ENCODE peak calls at places on chromosomes 1 and 21, in ten cellular contexts. S, T, D, J, K, F, N, A, Y and E are unnamed samples.
A peak's percentile ranks its signal among the peaks of the same experiment; 100 is the strongest.

GRCh38 chr1:97943354-97943753 is 22.5 kb upstream of the DPYD start:
- DNase-seq in S (no peak), T (no peak), D (peak; percentile 34), J (peak; percentile 73), K (no peak), F (no peak), N (no peak), A (no peak), Y (no peak), E (no peak)

GRCh38 chr1:180247061-180247460 is 17.0 kb downstream of the LHX4 start:
- DNase-seq in S (no peak), T (no peak), D (no peak), J (no peak), K (no peak), F (no peak), N (no peak), A (no peak), Y (no peak), E (no peak)

GRCh38 chr21:15088483-15088882 is 23.7 kb upstream of the NRIP1 start:
- DNase-seq in S (no peak), T (no peak), D (no peak), J (no peak), K (no peak), F (no peak), N (no peak), A (no peak), Y (no peak), E (no peak)

GRCh38 chr1:169103002-169103401 is 3.5 kb upstream of the ATP1B1 start:
- DNase-seq in S (no peak), T (no peak), D (no peak), J (no peak), K (no peak), F (no peak), N (no peak), A (no peak), Y (no peak), E (no peak)

GRCh38 chr1:55882931-55883330 is 667.8 kb upstream of the USP24 start:
- DNase-seq in S (no peak), T (no peak), D (peak; percentile 64), J (no peak), K (no peak), F (no peak), N (no peak), A (no peak), Y (no peak), E (no peak)

GRCh38 chr1:179079113-179079761 is 2.6 kb upstream of the TOR3A start:
- DNase-seq in S (no peak), T (peak; percentile 59), D (peak; percentile 85), J (peak; percentile 89), K (peak; percentile 77), F (peak; percentile 45), N (no peak), A (no peak), Y (no peak), E (peak; percentile 72)

GRCh38 chr1:100499412-100499811 is 38.5 kb upstream of the GPR88 start:
- DNase-seq in S (no peak), T (no peak), D (no peak), J (no peak), K (no peak), F (no peak), N (no peak), A (no peak), Y (no peak), E (no peak)

GRCh38 chr1:111183681-111184080 is 16.8 kb downstream of the DENND2D start:
- DNase-seq in S (no peak), T (no peak), D (no peak), J (no peak), K (no peak), F (no peak), N (no peak), A (no peak), Y (no peak), E (no peak)

GRCh38 chr1:222786107-222786506 is 28.7 kb upstream of the DISP1 start:
- DNase-seq in S (no peak), T (no peak), D (no peak), J (peak; percentile 60), K (no peak), F (no peak), N (no peak), A (no peak), Y (no peak), E (no peak)

GRCh38 chr1:201582977-201583376 is 44.0 kb downstream of the NAV1 start:
- DNase-seq in S (no peak), T (no peak), D (no peak), J (no peak), K (no peak), F (no peak), N (peak; percentile 40), A (no peak), Y (peak; percentile 51), E (no peak)

GRCh38 chr1:31621872-31622730 is 4.6 kb downstream of the HCRTR1 start:
- DNase-seq in S (no peak), T (no peak), D (no peak), J (no peak), K (peak; percentile 40), F (no peak), N (peak; percentile 63), A (no peak), Y (no peak), E (no peak)

GRCh38 chr21:36203603-36203889 is 46.9 kb downstream of the DOP1B start:
- DNase-seq in S (no peak), T (no peak), D (peak; percentile 75), J (peak; percentile 64), K (peak; percentile 71), F (no peak), N (no peak), A (no peak), Y (no peak), E (no peak)

GRCh38 chr1:6858586-6858985 is 73.3 kb downstream of the CAMTA1 start:
- DNase-seq in S (no peak), T (no peak), D (no peak), J (no peak), K (no peak), F (no peak), N (no peak), A (no peak), Y (no peak), E (no peak)

GRCh38 chr1:210698661-210699060 is 370.0 kb downstream of the HHAT start:
- DNase-seq in S (no peak), T (no peak), D (no peak), J (no peak), K (no peak), F (no peak), N (no peak), A (no peak), Y (no peak), E (no peak)
- TF ChIP-seq CTCF in S (no peak), T (no peak), D (no peak), J (no peak), K (no peak), F (no peak), N (no peak), A (no peak), Y (no peak), E (no peak)

GRCh38 chr1:154856544-154856943 is 13.5 kb downstream of the KCNN3 start:
- DNase-seq in S (no peak), T (no peak), D (no peak), J (no peak), K (no peak), F (no peak), N (no peak), A (no peak), Y (no peak), E (no peak)

GRCh38 chr1:154852845-154853244 is 17.2 kb downstream of the KCNN3 start:
- DNase-seq in S (no peak), T (no peak), D (no peak), J (no peak), K (no peak), F (no peak), N (no peak), A (no peak), Y (no peak), E (no peak)

GRCh38 chr1:154856049-154856448 is 14.0 kb downstream of the KCNN3 start:
- DNase-seq in S (no peak), T (no peak), D (no peak), J (no peak), K (no peak), F (no peak), N (no peak), A (no peak), Y (no peak), E (no peak)

GRCh38 chr1:154857022-154857421 is 13.1 kb downstream of the KCNN3 start:
- DNase-seq in S (no peak), T (no peak), D (no peak), J (no peak), K (no peak), F (no peak), N (no peak), A (no peak), Y (no peak), E (no peak)

GRCh38 chr1:154855186-154855585 is 14.9 kb downstream of the KCNN3 start:
- DNase-seq in S (no peak), T (no peak), D (no peak), J (no peak), K (no peak), F (no peak), N (no peak), A (no peak), Y (no peak), E (no peak)
- TF ChIP-seq CTCF in S (no peak), T (no peak), D (no peak), J (no peak), K (no peak), F (no peak), N (no peak), A (no peak), Y (no peak), E (no peak)

GRCh38 chr1:56978819-56979218 is 13.0 kb upstream of the C8B start:
- DNase-seq in S (no peak), T (no peak), D (no peak), J (no peak), K (no peak), F (no peak), N (no peak), A (no peak), Y (no peak), E (no peak)

GRCh38 chr1:56973898-56974752 is 8.3 kb upstream of the C8B start:
- DNase-seq in S (no peak), T (no peak), D (no peak), J (no peak), K (no peak), F (no peak), N (no peak), A (no peak), Y (no peak), E (no peak)

GRCh38 chr1:56972971-56973370 is 7.2 kb upstream of the C8B start:
- DNase-seq in S (no peak), T (no peak), D (no peak), J (no peak), K (no peak), F (no peak), N (no peak), A (no peak), Y (no peak), E (no peak)

GRCh38 chr1:56975446-56975845 is 9.6 kb upstream of the C8B start:
- DNase-seq in S (no peak), T (no peak), D (no peak), J (no peak), K (no peak), F (no peak), N (no peak), A (no peak), Y (no peak), E (no peak)

GRCh38 chr1:56977910-56978309 is 12.1 kb upstream of the C8B start:
- DNase-seq in S (no peak), T (no peak), D (no peak), J (peak; percentile 9), K (no peak), F (no peak), N (no peak), A (no peak), Y (no peak), E (no peak)
- TF ChIP-seq CTCF in S (no peak), T (no peak), D (peak; percentile 13), J (no peak), K (no peak), F (no peak), N (no peak), A (no peak), Y (no peak), E (no peak)

GRCh38 chr1:198610362-198610761 is 28.5 kb upstream of the PTPRC start:
- DNase-seq in S (no peak), T (no peak), D (no peak), J (no peak), K (no peak), F (no peak), N (no peak), A (no peak), Y (no peak), E (no peak)
- TF ChIP-seq CTCF in S (no peak), T (no peak), D (no peak), J (no peak), K (no peak), F (no peak), N (no peak), A (no peak), Y (no peak), E (no peak)